ENCODE peak calls at places on chromosomes 5 and 9, in seven cellular contexts. O, X, E, D, S, M and T are unnamed samples.
A peak's percentile ranks its signal among the peaks of the same experiment; 100 is the strongest.

GRCh38 chr5:143390258-143390657 is 13.2 kb downstream of the NR3C1 start:
- DNase-seq in O (no peak), X (no peak), E (no peak), D (no peak), S (no peak), M (no peak), T (no peak)

GRCh38 chr5:14945021-14945420 is 73.4 kb upstream of the ANKH start:
- DNase-seq in O (no peak), X (no peak), E (no peak), D (no peak), S (no peak), M (no peak), T (no peak)

GRCh38 chr5:191036-191948 is at the start of gene LRRC14B:
- DNase-seq in O (no peak), X (no peak), E (no peak), D (no peak), S (no peak), M (peak; percentile 66), T (no peak)

GRCh38 chr5:93941897-93942296 is 200.5 kb upstream of the POU5F2 start:
- DNase-seq in O (no peak), X (no peak), E (no peak), D (no peak), S (peak; percentile 49), M (no peak), T (no peak)

GRCh38 chr5:17154211-17154996 is 63.0 kb upstream of the BASP1 start:
- DNase-seq in O (peak; percentile 52), X (peak; percentile 37), E (peak; percentile 64), D (no peak), S (no peak), M (no peak), T (no peak)

GRCh38 chr9:8395022-8395421 is 595.4 kb upstream of the DMAC1 start:
- DNase-seq in O (no peak), X (no peak), E (no peak), D (no peak), S (no peak), M (no peak), T (no peak)

GRCh38 chr9:134834957-134835419 is 45.6 kb upstream of the FCN2 start:
- DNase-seq in O (no peak), X (no peak), E (no peak), D (no peak), S (no peak), M (peak; percentile 21), T (no peak)

GRCh38 chr5:175353876-175354275 is 90.1 kb downstream of the DRD1 start:
- DNase-seq in O (no peak), X (no peak), E (no peak), D (no peak), S (no peak), M (no peak), T (no peak)

GRCh38 chr9:14153310-14153720 is 160.6 kb downstream of the NFIB start:
- DNase-seq in O (no peak), X (peak; percentile 55), E (peak; percentile 12), D (no peak), S (no peak), M (no peak), T (no peak)

GRCh38 chr9:137127301-137128157 is 11.4 kb upstream of the GRIN1 start:
- DNase-seq in O (no peak), X (peak; percentile 29), E (no peak), D (no peak), S (no peak), M (no peak), T (no peak)